ENCODE peak calls at places on chromosomes 1 and 21, in six cellular contexts. B, K, X, F, W and Y are unnamed samples.

GRCh38 chr1:12230549-12231275 is 882 bp downstream of the VPS13D start:
- DNase-seq in B (peak; percentile 56), K (peak; percentile 68), X (no peak), F (peak; percentile 46), W (peak; percentile 18), Y (no peak)

GRCh38 chr1:229562686-229563085 is 4.2 kb upstream of the ABCB10 start:
- DNase-seq in B (no peak), K (no peak), X (no peak), F (no peak), W (no peak), Y (no peak)

GRCh38 chr1:99305626-99306025 is 41.3 kb downstream of the PLPPR4 start:
- DNase-seq in B (no peak), K (peak; percentile 45), X (no peak), F (no peak), W (no peak), Y (no peak)

GRCh38 chr1:235018720-235019444 is 109.8 kb downstream of the TOMM20 start:
- DNase-seq in B (no peak), K (no peak), X (no peak), F (no peak), W (no peak), Y (no peak)

GRCh38 chr1:187032316-187032981 is 203.7 kb downstream of the PLA2G4A start:
- DNase-seq in B (no peak), K (no peak), X (no peak), F (no peak), W (no peak), Y (peak; percentile 87)

GRCh38 chr1:189524501-189524900 is 953.2 kb downstream of the BRINP3 start:
- DNase-seq in B (no peak), K (no peak), X (no peak), F (no peak), W (no peak), Y (no peak)

GRCh38 chr1:27726173-27726793 is 522 bp downstream of the FAM76A start:
- DNase-seq in B (peak; percentile 67), K (peak; percentile 66), X (peak; percentile 19), F (peak; percentile 86), W (peak; percentile 28), Y (peak; percentile 63)

GRCh38 chr1:179293340-179294327 is at the start of gene SOAT1:
- DNase-seq in B (peak; percentile 96), K (peak; percentile 92), X (peak; percentile 79), F (peak; percentile 97), W (peak; percentile 82), Y (peak; percentile 98)

GRCh38 chr21:44013380-44014088 is 1.4 kb downstream of the TRAPPC10 start:
- DNase-seq in B (peak; percentile 34), K (peak; percentile 58), X (no peak), F (no peak), W (peak; percentile 25), Y (peak; percentile 66)

GRCh38 chr21:17051054-17051453 is 461.8 kb upstream of the CXADR start:
- DNase-seq in B (peak; percentile 1), K (peak; percentile 78), X (no peak), F (no peak), W (no peak), Y (no peak)

GRCh38 chr1:41394918-41395598 is 33.8 kb downstream of the FOXO6 start:
- DNase-seq in B (peak; percentile 93), K (no peak), X (no peak), F (peak; percentile 94), W (no peak), Y (no peak)

GRCh38 chr1:218463194-218464156 is 118.3 kb downstream of the TGFB2 start:
- DNase-seq in B (no peak), K (peak; percentile 91), X (no peak), F (peak; percentile 70), W (peak; percentile 86), Y (peak; percentile 46)

GRCh38 chr21:26167593-26167992 is 3.0 kb downstream of the APP start:
- DNase-seq in B (peak; percentile 29), K (no peak), X (no peak), F (peak; percentile 16), W (no peak), Y (no peak)

GRCh38 chr1:180167021-180167701 is 12.5 kb downstream of the QSOX1 start:
- DNase-seq in B (no peak), K (no peak), X (no peak), F (peak; percentile 8), W (no peak), Y (no peak)

GRCh38 chr1:57591854-57592253 is 168.0 kb upstream of the DAB1 start:
- DNase-seq in B (no peak), K (no peak), X (no peak), F (no peak), W (no peak), Y (no peak)

GRCh38 chr1:184296466-184297243 is 90.2 kb upstream of the C1orf21 start:
- DNase-seq in B (no peak), K (peak; percentile 79), X (no peak), F (no peak), W (no peak), Y (no peak)

GRCh38 chr1:202630541-202630940 is 79.7 kb downstream of the SYT2 start:
- DNase-seq in B (no peak), K (no peak), X (no peak), F (no peak), W (no peak), Y (no peak)

GRCh38 chr1:227370463-227371254 is 52.4 kb upstream of the CDC42BPA start:
- DNase-seq in B (no peak), K (peak; percentile 37), X (no peak), F (no peak), W (peak; percentile 97), Y (no peak)

GRCh38 chr1:185670187-185670627 is 64.0 kb upstream of the HMCN1 start:
- DNase-seq in B (peak; percentile 81), K (peak; percentile 71), X (no peak), F (peak; percentile 60), W (peak; percentile 54), Y (peak; percentile 30)

GRCh38 chr1:203351037-203351625 is at the start of gene FMOD:
- DNase-seq in B (peak; percentile 71), K (peak; percentile 74), X (no peak), F (peak; percentile 40), W (no peak), Y (no peak)

GRCh38 chr1:68819190-68819829 is 322.4 kb upstream of the DEPDC1 start:
- DNase-seq in B (peak; percentile 62), K (peak; percentile 37), X (peak; percentile 31), F (peak; percentile 56), W (peak; percentile 5), Y (peak; percentile 47)

GRCh38 chr1:244012232-244012631 is 38.9 kb upstream of the ZBTB18 start:
- DNase-seq in B (peak; percentile 52), K (peak; percentile 83), X (no peak), F (peak; percentile 31), W (peak; percentile 97), Y (no peak)

GRCh38 chr1:203871114-203871875 is 9.9 kb downstream of the SNRPE start:
- DNase-seq in B (peak; percentile 85), K (peak; percentile 86), X (peak; percentile 62), F (peak; percentile 90), W (peak; percentile 88), Y (peak; percentile 52)

GRCh38 chr1:109226078-109226445 is 12.3 kb downstream of the SARS1 start:
- DNase-seq in B (no peak), K (no peak), X (no peak), F (no peak), W (peak; percentile 69), Y (no peak)

GRCh38 chr1:178962853-178963810 is 62.6 kb upstream of the FAM20B start:
- DNase-seq in B (no peak), K (no peak), X (no peak), F (no peak), W (no peak), Y (no peak)

GRCh38 chr21:25467891-25468290 is 139.4 kb downstream of the MRPL39 start:
- DNase-seq in B (no peak), K (peak; percentile 9), X (no peak), F (no peak), W (no peak), Y (no peak)

DNA sequence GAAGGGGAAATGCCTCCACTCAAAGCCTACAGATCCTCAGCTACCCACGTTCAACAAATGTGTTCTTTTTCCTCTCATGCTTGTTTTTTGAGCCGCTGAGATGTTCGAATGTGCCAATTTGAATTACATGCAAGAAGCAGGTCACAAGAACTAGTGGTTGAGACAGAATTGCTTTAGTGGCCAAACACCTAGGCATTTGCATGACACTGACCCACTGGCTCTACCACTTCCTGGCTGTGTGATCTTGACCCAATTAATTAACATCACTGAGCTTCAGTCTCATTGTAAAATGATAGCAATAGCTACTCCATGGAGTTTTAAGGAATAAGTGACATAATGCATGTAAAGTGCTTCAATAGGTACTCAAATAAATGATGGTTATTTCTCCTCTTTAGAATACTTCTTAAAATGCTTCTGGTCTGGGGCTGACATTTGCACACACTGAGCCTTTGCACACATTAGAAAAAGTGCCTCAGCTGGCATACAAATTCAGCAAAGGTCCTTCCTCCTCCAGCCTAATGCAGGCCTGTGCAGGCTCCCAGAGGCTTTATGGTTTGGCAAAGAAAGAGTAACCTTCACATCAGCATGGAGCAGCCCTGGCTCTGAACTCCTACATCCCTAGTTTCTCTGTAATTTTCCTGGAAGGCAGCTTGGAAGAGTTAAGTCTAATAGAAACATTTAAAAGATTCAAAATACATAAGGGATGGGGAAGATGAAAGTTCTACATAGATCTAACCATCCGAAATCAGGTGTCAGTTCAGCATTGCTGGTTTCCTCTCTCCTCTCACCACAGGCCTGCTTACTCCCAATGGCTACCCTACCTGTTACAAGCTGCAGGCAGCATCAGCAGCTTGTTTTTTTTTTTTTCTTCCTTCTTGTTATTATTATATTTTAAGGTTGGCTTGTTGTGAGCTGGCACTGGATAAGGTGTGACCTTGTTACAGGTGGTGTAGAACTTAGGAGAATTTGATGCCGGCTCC is 107.4 kb downstream of the TBX19 start:
- DNase-seq in B (peak; percentile 67), K (no peak), X (no peak), F (no peak), W (no peak), Y (peak; percentile 70)
- TF ChIP-seq EZH2phosphoT487 in B (no peak), K (no peak), X (no peak), F (no peak), W (no peak), Y (no peak)

GRCh38 chr1:151540982-151541377 is 871 bp downstream of the TUFT1 start:
- DNase-seq in B (peak; percentile 82), K (no peak), X (no peak), F (peak; percentile 63), W (peak; percentile 37), Y (peak; percentile 13)
- TF ChIP-seq EZH2 in B (no peak), K (no peak), X (no peak), F (no peak), W (no peak), Y (no peak)

GRCh38 chr1:6113116-6113515 is 67.0 kb downstream of the CHD5 start:
- DNase-seq in B (no peak), K (no peak), X (no peak), F (no peak), W (no peak), Y (no peak)
- H2AFZ ChIP-seq in B (no peak overlapping the region), K (no peak overlapping the region), X (no peak overlapping the region), F (no peak overlapping the region), W (no peak overlapping the region), Y (no peak overlapping the region)

DNA sequence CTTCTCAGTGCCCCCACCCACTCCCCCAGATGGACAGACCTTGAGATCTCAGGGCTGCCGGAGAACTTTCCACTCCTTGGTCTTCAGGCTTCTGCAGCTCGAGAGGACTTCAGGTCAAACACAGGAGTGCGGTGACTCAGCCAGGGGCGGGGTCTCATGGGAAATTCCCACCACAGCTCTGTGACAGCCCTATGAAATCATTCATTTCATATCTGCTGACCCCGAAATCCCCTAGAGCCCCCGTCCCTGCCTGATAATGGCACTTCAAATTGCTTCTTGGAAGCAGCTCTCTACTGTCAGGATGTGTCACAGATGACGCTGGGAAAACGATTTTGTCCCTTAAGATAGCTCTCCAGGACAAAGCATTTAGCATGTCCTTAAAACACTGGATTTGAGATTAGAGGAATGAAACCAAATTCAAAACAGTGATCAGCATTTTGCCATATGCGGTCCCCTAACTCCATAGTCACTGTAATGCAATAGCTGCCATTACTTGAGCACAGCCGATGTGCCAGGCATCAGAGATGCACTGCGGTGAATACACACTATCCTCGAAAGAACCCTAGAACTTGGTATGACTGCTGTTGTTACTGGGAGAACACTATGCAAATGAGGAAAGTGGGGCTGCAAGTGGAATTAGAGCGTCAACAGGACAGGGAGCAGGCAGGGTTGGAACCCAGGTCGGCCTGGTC is at the start of gene TNFRSF9:
- DNase-seq in B (no peak), K (peak; percentile 24), X (no peak), F (no peak), W (peak; percentile 38), Y (no peak)
- TF ChIP-seq EZH2phosphoT487 in B (no peak), K (no peak), X (no peak), F (no peak), W (no peak), Y (no peak)